ENCODE peak calls at places on chromosomes 16 and 17, in four cellular contexts. One of them, this sample, is unnamed.

GRCh38 chr17:42387663-42388380 is 420 bp downstream of the STAT3 start:
- DNase-seq in NCI-H748 treated with DMSO at 0.1 percent for 48 hours: peak
- DNase-seq in NCI-H1092 treated with DMSO at 0.1 percent for 48 hours: peak
- DNase-seq in activated CD4-positive, alpha-beta T cell treated with anti-CD3 and anti-CD28 coated beads, Interleukin-2, amount 50 U/mL, for 48 hours: peak
- DNase-seq in this sample: peak

GRCh38 chr17:65504141-65504540 is 57.3 kb downstream of the AXIN2 start:
- DNase-seq in NCI-H748 treated with DMSO at 0.1 percent for 48 hours: no peak
- DNase-seq in NCI-H1092 treated with DMSO at 0.1 percent for 48 hours: no peak
- DNase-seq in activated CD4-positive, alpha-beta T cell treated with anti-CD3 and anti-CD28 coated beads, Interleukin-2, amount 50 U/mL, for 48 hours: no peak
- DNase-seq in this sample: no peak

GRCh38 chr16:81612351-81613170 is 166.5 kb upstream of the PLCG2 start:
- DNase-seq in NCI-H748 treated with DMSO at 0.1 percent for 48 hours: no peak
- DNase-seq in NCI-H1092 treated with DMSO at 0.1 percent for 48 hours: no peak
- DNase-seq in activated CD4-positive, alpha-beta T cell treated with anti-CD3 and anti-CD28 coated beads, Interleukin-2, amount 50 U/mL, for 48 hours: no peak
- DNase-seq in this sample: no peak

GRCh38 chr17:30530346-30531025 is 53.3 kb downstream of the GOSR1 start:
- DNase-seq in NCI-H748 treated with DMSO at 0.1 percent for 48 hours: no peak
- DNase-seq in NCI-H1092 treated with DMSO at 0.1 percent for 48 hours: no peak
- DNase-seq in activated CD4-positive, alpha-beta T cell treated with anti-CD3 and anti-CD28 coated beads, Interleukin-2, amount 50 U/mL, for 48 hours: no peak
- DNase-seq in this sample: no peak

GRCh38 chr17:55377885-55378284 is 43.8 kb downstream of the MMD start:
- DNase-seq in NCI-H748 treated with DMSO at 0.1 percent for 48 hours: no peak
- DNase-seq in NCI-H1092 treated with DMSO at 0.1 percent for 48 hours: no peak
- DNase-seq in activated CD4-positive, alpha-beta T cell treated with anti-CD3 and anti-CD28 coated beads, Interleukin-2, amount 50 U/mL, for 48 hours: no peak
- DNase-seq in this sample: peak

GRCh38 chr17:8125196-8125946 is 1.5 kb upstream of the HES7 start:
- DNase-seq in NCI-H748 treated with DMSO at 0.1 percent for 48 hours: peak
- DNase-seq in NCI-H1092 treated with DMSO at 0.1 percent for 48 hours: peak
- DNase-seq in activated CD4-positive, alpha-beta T cell treated with anti-CD3 and anti-CD28 coated beads, Interleukin-2, amount 50 U/mL, for 48 hours: peak
- DNase-seq in this sample: peak

GRCh38 chr16:55655709-55656694 is at the start of gene SLC6A2:
- DNase-seq in NCI-H748 treated with DMSO at 0.1 percent for 48 hours: no peak
- DNase-seq in NCI-H1092 treated with DMSO at 0.1 percent for 48 hours: no peak
- DNase-seq in activated CD4-positive, alpha-beta T cell treated with anti-CD3 and anti-CD28 coated beads, Interleukin-2, amount 50 U/mL, for 48 hours: no peak
- DNase-seq in this sample: peak

GRCh38 chr17:1186214-1186820 is 6.5 kb upstream of the ABR start:
- DNase-seq in NCI-H748 treated with DMSO at 0.1 percent for 48 hours: no peak
- DNase-seq in NCI-H1092 treated with DMSO at 0.1 percent for 48 hours: no peak
- DNase-seq in activated CD4-positive, alpha-beta T cell treated with anti-CD3 and anti-CD28 coated beads, Interleukin-2, amount 50 U/mL, for 48 hours: no peak
- DNase-seq in this sample: no peak

GRCh38 chr17:15885770-15886169 is 59.2 kb upstream of the ADORA2B start:
- DNase-seq in NCI-H748 treated with DMSO at 0.1 percent for 48 hours: no peak
- DNase-seq in NCI-H1092 treated with DMSO at 0.1 percent for 48 hours: no peak
- DNase-seq in activated CD4-positive, alpha-beta T cell treated with anti-CD3 and anti-CD28 coated beads, Interleukin-2, amount 50 U/mL, for 48 hours: no peak
- DNase-seq in this sample: no peak

GRCh38 chr17:17835415-17836249 is 1.2 kb downstream of the SREBF1 start:
- DNase-seq in NCI-H748 treated with DMSO at 0.1 percent for 48 hours: no peak
- DNase-seq in NCI-H1092 treated with DMSO at 0.1 percent for 48 hours: no peak
- DNase-seq in activated CD4-positive, alpha-beta T cell treated with anti-CD3 and anti-CD28 coated beads, Interleukin-2, amount 50 U/mL, for 48 hours: no peak
- DNase-seq in this sample: no peak

GRCh38 chr17:49775546-49776260 is 11.8 kb upstream of the FAM117A start:
- DNase-seq in NCI-H748 treated with DMSO at 0.1 percent for 48 hours: no peak
- DNase-seq in NCI-H1092 treated with DMSO at 0.1 percent for 48 hours: no peak
- DNase-seq in activated CD4-positive, alpha-beta T cell treated with anti-CD3 and anti-CD28 coated beads, Interleukin-2, amount 50 U/mL, for 48 hours: no peak
- DNase-seq in this sample: no peak

GRCh38 chr16:77220427-77220826 is 21.2 kb downstream of the SYCE1L start:
- DNase-seq in NCI-H748 treated with DMSO at 0.1 percent for 48 hours: no peak
- DNase-seq in NCI-H1092 treated with DMSO at 0.1 percent for 48 hours: no peak
- DNase-seq in activated CD4-positive, alpha-beta T cell treated with anti-CD3 and anti-CD28 coated beads, Interleukin-2, amount 50 U/mL, for 48 hours: no peak
- DNase-seq in this sample: no peak

GRCh38 chr16:31333686-31334649 is 21.0 kb upstream of the ITGAX start:
- DNase-seq in NCI-H748 treated with DMSO at 0.1 percent for 48 hours: no peak
- DNase-seq in NCI-H1092 treated with DMSO at 0.1 percent for 48 hours: peak
- DNase-seq in activated CD4-positive, alpha-beta T cell treated with anti-CD3 and anti-CD28 coated beads, Interleukin-2, amount 50 U/mL, for 48 hours: peak
- DNase-seq in this sample: peak

GRCh38 chr16:75208861-75209505 is 2.0 kb upstream of the CTRB2 start:
- DNase-seq in NCI-H748 treated with DMSO at 0.1 percent for 48 hours: no peak
- DNase-seq in NCI-H1092 treated with DMSO at 0.1 percent for 48 hours: no peak
- DNase-seq in activated CD4-positive, alpha-beta T cell treated with anti-CD3 and anti-CD28 coated beads, Interleukin-2, amount 50 U/mL, for 48 hours: no peak
- DNase-seq in this sample: no peak

GRCh38 chr17:8862213-8863056 is 5.0 kb downstream of the PIK3R6 start:
- DNase-seq in NCI-H748 treated with DMSO at 0.1 percent for 48 hours: no peak
- DNase-seq in NCI-H1092 treated with DMSO at 0.1 percent for 48 hours: no peak
- DNase-seq in activated CD4-positive, alpha-beta T cell treated with anti-CD3 and anti-CD28 coated beads, Interleukin-2, amount 50 U/mL, for 48 hours: no peak
- DNase-seq in this sample: no peak

GRCh38 chr17:63433746-63434591 is 12.1 kb downstream of the CYB561 start:
- DNase-seq in NCI-H748 treated with DMSO at 0.1 percent for 48 hours: no peak
- DNase-seq in NCI-H1092 treated with DMSO at 0.1 percent for 48 hours: no peak
- DNase-seq in activated CD4-positive, alpha-beta T cell treated with anti-CD3 and anti-CD28 coated beads, Interleukin-2, amount 50 U/mL, for 48 hours: no peak
- DNase-seq in this sample: no peak

GRCh38 chr17:64662774-64663367 is 764 bp upstream of the SMURF2 start:
- DNase-seq in NCI-H748 treated with DMSO at 0.1 percent for 48 hours: no peak
- DNase-seq in NCI-H1092 treated with DMSO at 0.1 percent for 48 hours: no peak
- DNase-seq in activated CD4-positive, alpha-beta T cell treated with anti-CD3 and anti-CD28 coated beads, Interleukin-2, amount 50 U/mL, for 48 hours: no peak
- DNase-seq in this sample: peak

GRCh38 chr16:31696968-31697743 is 169.5 kb downstream of the AHSP start:
- DNase-seq in NCI-H748 treated with DMSO at 0.1 percent for 48 hours: peak
- DNase-seq in NCI-H1092 treated with DMSO at 0.1 percent for 48 hours: peak
- DNase-seq in activated CD4-positive, alpha-beta T cell treated with anti-CD3 and anti-CD28 coated beads, Interleukin-2, amount 50 U/mL, for 48 hours: no peak
- DNase-seq in this sample: peak

GRCh38 chr17:56034120-56034757 is 119.0 kb upstream of the ANKFN1 start:
- DNase-seq in NCI-H748 treated with DMSO at 0.1 percent for 48 hours: no peak
- DNase-seq in NCI-H1092 treated with DMSO at 0.1 percent for 48 hours: no peak
- DNase-seq in activated CD4-positive, alpha-beta T cell treated with anti-CD3 and anti-CD28 coated beads, Interleukin-2, amount 50 U/mL, for 48 hours: no peak
- DNase-seq in this sample: no peak

GRCh38 chr16:79509221-79509631 is 91.3 kb downstream of the MAF start:
- DNase-seq in NCI-H748 treated with DMSO at 0.1 percent for 48 hours: no peak
- DNase-seq in NCI-H1092 treated with DMSO at 0.1 percent for 48 hours: peak
- DNase-seq in activated CD4-positive, alpha-beta T cell treated with anti-CD3 and anti-CD28 coated beads, Interleukin-2, amount 50 U/mL, for 48 hours: no peak
- DNase-seq in this sample: peak

GRCh38 chr17:20010099-20010863 is 1.1 kb downstream of the SPECC1 start:
- DNase-seq in NCI-H748 treated with DMSO at 0.1 percent for 48 hours: peak
- DNase-seq in NCI-H1092 treated with DMSO at 0.1 percent for 48 hours: peak
- DNase-seq in activated CD4-positive, alpha-beta T cell treated with anti-CD3 and anti-CD28 coated beads, Interleukin-2, amount 50 U/mL, for 48 hours: peak
- DNase-seq in this sample: peak

GRCh38 chr17:45784583-45785372 is 658 bp downstream of the CRHR1 start:
- DNase-seq in NCI-H748 treated with DMSO at 0.1 percent for 48 hours: peak
- DNase-seq in NCI-H1092 treated with DMSO at 0.1 percent for 48 hours: peak
- DNase-seq in activated CD4-positive, alpha-beta T cell treated with anti-CD3 and anti-CD28 coated beads, Interleukin-2, amount 50 U/mL, for 48 hours: peak
- DNase-seq in this sample: peak

GRCh38 chr16:55059146-55059545 is 128.5 kb downstream of the IRX5 start:
- DNase-seq in NCI-H748 treated with DMSO at 0.1 percent for 48 hours: no peak
- DNase-seq in NCI-H1092 treated with DMSO at 0.1 percent for 48 hours: no peak
- DNase-seq in activated CD4-positive, alpha-beta T cell treated with anti-CD3 and anti-CD28 coated beads, Interleukin-2, amount 50 U/mL, for 48 hours: no peak
- DNase-seq in this sample: no peak

GRCh38 chr16:84704253-84704652 is 4.5 kb downstream of the USP10 start:
- DNase-seq in NCI-H748 treated with DMSO at 0.1 percent for 48 hours: no peak
- DNase-seq in NCI-H1092 treated with DMSO at 0.1 percent for 48 hours: no peak
- DNase-seq in activated CD4-positive, alpha-beta T cell treated with anti-CD3 and anti-CD28 coated beads, Interleukin-2, amount 50 U/mL, for 48 hours: no peak
- DNase-seq in this sample: no peak

GRCh38 chr17:68178831-68179230 is 69.0 kb upstream of the AMZ2 start:
- DNase-seq in NCI-H748 treated with DMSO at 0.1 percent for 48 hours: no peak
- DNase-seq in NCI-H1092 treated with DMSO at 0.1 percent for 48 hours: no peak
- DNase-seq in activated CD4-positive, alpha-beta T cell treated with anti-CD3 and anti-CD28 coated beads, Interleukin-2, amount 50 U/mL, for 48 hours: no peak
- DNase-seq in this sample: peak

GRCh38 chr16:67563708-67564468 is 1.6 kb downstream of the CTCF start:
- DNase-seq in NCI-H748 treated with DMSO at 0.1 percent for 48 hours: no peak
- DNase-seq in NCI-H1092 treated with DMSO at 0.1 percent for 48 hours: peak
- DNase-seq in activated CD4-positive, alpha-beta T cell treated with anti-CD3 and anti-CD28 coated beads, Interleukin-2, amount 50 U/mL, for 48 hours: peak
- DNase-seq in this sample: peak

GRCh38 chr17:45043268-45043681 is 8.2 kb downstream of the DCAKD start:
- DNase-seq in NCI-H748 treated with DMSO at 0.1 percent for 48 hours: no peak
- DNase-seq in NCI-H1092 treated with DMSO at 0.1 percent for 48 hours: peak
- DNase-seq in activated CD4-positive, alpha-beta T cell treated with anti-CD3 and anti-CD28 coated beads, Interleukin-2, amount 50 U/mL, for 48 hours: no peak
- DNase-seq in this sample: peak

GRCh38 chr16:31477220-31478216 is 5.4 kb upstream of the SLC5A2 start:
- DNase-seq in NCI-H748 treated with DMSO at 0.1 percent for 48 hours: no peak
- DNase-seq in NCI-H1092 treated with DMSO at 0.1 percent for 48 hours: no peak
- DNase-seq in activated CD4-positive, alpha-beta T cell treated with anti-CD3 and anti-CD28 coated beads, Interleukin-2, amount 50 U/mL, for 48 hours: peak
- DNase-seq in this sample: no peak

GRCh38 chr16:88782454-88783390 is 2.3 kb downstream of the PIEZO1 start:
- DNase-seq in NCI-H748 treated with DMSO at 0.1 percent for 48 hours: no peak
- DNase-seq in NCI-H1092 treated with DMSO at 0.1 percent for 48 hours: no peak
- DNase-seq in activated CD4-positive, alpha-beta T cell treated with anti-CD3 and anti-CD28 coated beads, Interleukin-2, amount 50 U/mL, for 48 hours: peak
- DNase-seq in this sample: no peak